ENCODE peak calls at places on chromosome 15, in nine cellular contexts. K is sigmoid colon, U is stomach, D is Panc1, H is HepG2, M is upper lobe of left lung, P is esophagus muscularis mucosa, Z is K562, T is transverse colon. F is an unnamed sample. For H3K4me1, the result is how much of the 10 kb centered on the place peaks cover.

GRCh38 chr15:39466428-39466827 is 114.5 kb upstream of the THBS1 start:
- DNase-seq in K (peak), U (peak), D (no peak), H (no peak), M (peak), P (peak), Z (peak), T (peak), F (peak)

GRCh38 chr15:57680021-57680420 is 26.5 kb upstream of the POLR2M start:
- DNase-seq in K (no peak), U (no peak), D (peak), H (no peak), M (no peak), P (no peak), Z (no peak), T (no peak), F (no peak)

GRCh38 chr15:72172796-72173195 is 24.8 kb downstream of the GRAMD2A start:
- DNase-seq in K (no peak), U (no peak), D (no peak), H (no peak), M (no peak), P (no peak), Z (no peak), T (no peak), F (no peak)

GRCh38 chr15:92820233-92821021 is 79.7 kb upstream of the CHD2 start:
- DNase-seq in K (peak), U (peak), D (no peak), H (peak), M (peak), P (peak), Z (peak), T (peak), F (peak)

GRCh38 chr15:100779331-100780207 is 100.1 kb upstream of the ALDH1A3 start:
- DNase-seq in K (peak), U (no peak), D (no peak), H (no peak), M (no peak), P (peak), Z (no peak), T (no peak), F (no peak)

GRCh38 chr15:67331676-67332075 is 77.1 kb downstream of the IQCH start:
- DNase-seq in K (no peak), U (no peak), D (no peak), H (no peak), M (no peak), P (no peak), Z (no peak), T (no peak), F (no peak)

GRCh38 chr15:96331942-96332853 is 1.7 kb downstream of the NR2F2 start:
- DNase-seq in K (peak), U (no peak), D (no peak), H (no peak), M (peak), P (no peak), Z (no peak), T (peak), F (peak)

GRCh38 chr15:71060983-71061382 is 54.3 kb upstream of the THSD4 start:
- DNase-seq in K (no peak), U (no peak), D (no peak), H (no peak), M (no peak), P (no peak), Z (no peak), T (no peak), F (no peak)

GRCh38 chr15:69117431-69117841 is 43.0 kb upstream of the GLCE start:
- DNase-seq in K (no peak), U (no peak), D (no peak), H (no peak), M (no peak), P (no peak), Z (peak), T (no peak), F (no peak)

GRCh38 chr15:35522061-35522460 is 23.9 kb downstream of the DPH6 start:
- DNase-seq in K (no peak), U (no peak), D (no peak), H (no peak), M (no peak), P (no peak), Z (no peak), T (no peak), F (no peak)

GRCh38 chr15:53716909-53717878 is 42.3 kb downstream of the WDR72 start:
- DNase-seq in K (no peak), U (no peak), D (no peak), H (peak), M (no peak), P (no peak), Z (no peak), T (no peak), F (no peak)

GRCh38 chr15:60720493-60721231 is 241.7 kb upstream of the ICE2 start:
- DNase-seq in K (no peak), U (no peak), D (no peak), H (no peak), M (no peak), P (no peak), Z (no peak), T (no peak), F (no peak)

GRCh38 chr15:69795601-69796000 is 302.1 kb downstream of the TLE3 start:
- DNase-seq in K (no peak), U (no peak), D (no peak), H (no peak), M (no peak), P (no peak), Z (no peak), T (no peak), F (no peak)

GRCh38 chr15:57364282-57365007 is 11.9 kb upstream of the CGNL1 start:
- DNase-seq in K (peak), U (no peak), D (no peak), H (peak), M (no peak), P (no peak), Z (no peak), T (no peak), F (no peak)

GRCh38 chr15:63296195-63296594 is 18.8 kb downstream of the APH1B start:
- DNase-seq in K (no peak), U (no peak), D (no peak), H (no peak), M (no peak), P (no peak), Z (no peak), T (no peak), F (no peak)

GRCh38 chr15:25727867-25728600 is 135.1 kb downstream of the ATP10A start:
- DNase-seq in K (peak), U (peak), D (no peak), H (no peak), M (no peak), P (peak), Z (no peak), T (no peak), F (peak)

GRCh38 chr15:80693682-80694623 is 1.2 kb upstream of the ABHD17C start:
- DNase-seq in K (no peak), U (peak), D (no peak), H (no peak), M (no peak), P (no peak), Z (no peak), T (no peak), F (no peak)

GRCh38 chr15:81740402-81740801 is 305.4 kb downstream of the MEX3B start:
- DNase-seq in K (no peak), U (no peak), D (no peak), H (no peak), M (no peak), P (no peak), Z (no peak), T (no peak), F (no peak)

GRCh38 chr15:55652909-55653495 is 64.9 kb upstream of the PYGO1 start:
- DNase-seq in K (no peak), U (no peak), D (no peak), H (no peak), M (no peak), P (no peak), Z (no peak), T (no peak), F (no peak)

GRCh38 chr15:78362716-78363426 is 22.7 kb downstream of the CRABP1 start:
- DNase-seq in K (no peak), U (no peak), D (no peak), H (no peak), M (no peak), P (no peak), Z (no peak), T (no peak), F (no peak)

GRCh38 chr15:78365931-78366330 is 25.8 kb downstream of the CRABP1 start:
- DNase-seq in K (no peak), U (peak), D (no peak), H (no peak), M (no peak), P (no peak), Z (no peak), T (peak), F (no peak)

GRCh38 chr15:78361956-78362506 is 21.9 kb downstream of the CRABP1 start:
- DNase-seq in K (no peak), U (no peak), D (no peak), H (no peak), M (no peak), P (no peak), Z (no peak), T (no peak), F (no peak)

GRCh38 chr15:78366342-78366741 is 26.2 kb downstream of the CRABP1 start:
- DNase-seq in K (no peak), U (no peak), D (no peak), H (no peak), M (no peak), P (no peak), Z (no peak), T (no peak), F (no peak)

DNA sequence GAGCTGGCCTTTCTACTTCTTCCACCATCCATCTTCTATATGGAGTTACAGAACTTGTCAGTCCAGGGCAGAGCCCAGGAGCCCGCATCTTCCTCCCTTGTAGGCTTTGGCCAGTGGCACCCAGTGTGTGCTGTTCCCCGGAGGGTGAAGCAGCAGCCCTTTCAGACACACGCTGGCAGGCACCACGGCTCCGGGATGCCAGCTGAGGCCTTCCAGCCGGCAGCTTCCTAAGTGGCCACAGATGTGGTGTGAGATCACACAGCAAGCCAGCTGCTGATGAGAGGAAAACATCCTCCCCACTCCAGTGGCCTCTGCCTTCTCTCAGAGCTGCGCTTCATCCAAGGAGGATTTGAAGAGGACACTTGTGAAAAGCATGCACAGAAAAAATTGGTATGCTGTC is 24.1 kb downstream of the CRABP1 start:
- DNase-seq in K (peak), U (no peak), D (no peak), H (no peak), M (peak), P (no peak), Z (no peak), T (no peak), F (no peak)
- H3K4me1 ChIP-seq in K (under half), U (under half), D (under half), H (under half), M (under half), P (under half), Z (under half), T (under half), F (under half)

GRCh38 chr15:65335278-65336055 is 31.0 kb downstream of the RNU5B-1 start:
- DNase-seq in K (no peak), U (no peak), D (no peak), H (no peak), M (no peak), P (no peak), Z (no peak), T (no peak), F (no peak)

GRCh38 chr15:65337436-65338070 is 33.1 kb downstream of the RNU5B-1 start:
- DNase-seq in K (no peak), U (no peak), D (no peak), H (no peak), M (no peak), P (no peak), Z (no peak), T (no peak), F (no peak)

GRCh38 chr15:65336369-65336766 is 31.9 kb downstream of the RNU5B-1 start:
- DNase-seq in K (no peak), U (no peak), D (no peak), H (no peak), M (no peak), P (no peak), Z (no peak), T (no peak), F (no peak)

GRCh38 chr15:65338366-65338765 is 33.9 kb downstream of the RNU5B-1 start:
- DNase-seq in K (no peak), U (no peak), D (no peak), H (no peak), M (no peak), P (no peak), Z (no peak), T (peak), F (no peak)

DNA sequence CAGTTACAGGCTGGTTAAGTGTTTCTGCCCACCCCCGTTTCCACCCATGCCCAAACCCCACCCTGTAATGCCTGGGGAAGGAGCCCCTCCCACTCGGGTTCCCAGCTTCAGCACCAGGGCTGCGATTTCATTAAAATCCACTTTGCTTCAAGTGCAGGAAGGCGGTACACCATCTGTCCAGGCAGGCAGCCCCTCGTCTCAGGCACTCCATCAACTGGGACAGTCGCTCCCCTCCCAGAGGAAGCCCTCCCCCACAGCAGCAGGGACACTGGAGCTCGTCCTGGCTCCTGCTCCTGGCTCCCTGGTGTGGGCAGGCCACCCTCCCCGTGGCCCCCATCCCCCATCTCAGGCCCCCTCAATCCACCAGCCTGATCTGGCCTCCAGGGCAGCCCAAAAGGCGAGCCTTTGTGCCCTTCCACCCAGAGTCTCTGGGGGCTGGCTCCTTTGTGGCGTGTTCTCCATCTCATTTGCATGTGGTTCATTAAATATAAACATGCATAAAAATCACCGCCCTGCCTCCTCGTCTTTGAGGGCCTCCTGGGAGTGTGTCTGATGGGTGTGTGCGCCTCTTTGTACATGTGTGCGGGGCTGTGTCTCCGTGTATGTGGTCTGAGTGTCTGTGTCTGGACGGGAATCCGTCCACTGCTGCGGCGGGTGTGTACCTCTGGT is 32.4 kb downstream of the RNU5B-1 start:
- DNase-seq in K (no peak), U (no peak), D (no peak), H (no peak), M (no peak), P (no peak), Z (no peak), T (no peak), F (no peak)
- TF ChIP-seq POLR2AphosphoS5 in K (no peak), U (no peak), D (no peak), H (no peak), M (no peak), P (no peak), Z (no peak), T (no peak), F (no peak)

DNA sequence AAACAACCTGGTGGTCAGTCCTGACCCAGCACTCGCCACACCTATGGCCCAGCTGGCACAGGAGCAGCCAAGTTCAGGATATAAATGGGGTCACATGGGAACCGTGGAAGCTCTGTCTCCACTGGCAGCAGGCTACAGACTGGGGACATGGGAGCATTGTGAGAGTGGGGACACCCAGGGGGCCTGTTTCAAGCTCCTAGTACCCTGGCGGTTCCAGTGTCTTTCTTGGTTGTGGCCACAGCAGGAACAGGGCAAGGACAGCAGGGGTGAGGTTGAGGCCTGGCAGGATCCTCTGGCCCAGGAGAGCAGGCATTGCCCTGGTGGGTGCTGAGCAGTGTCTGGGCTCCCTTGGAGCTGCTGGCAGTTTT is 1.9 kb downstream of the CSK start:
- DNase-seq in K (peak), U (no peak), D (no peak), H (no peak), M (no peak), P (no peak), Z (no peak), T (no peak), F (no peak)
- H3K4me3 ChIP-seq in K (peak), U (peak), D (peak), H (peak), M (peak), P (peak), Z (peak), T (peak), F (peak)

DNA sequence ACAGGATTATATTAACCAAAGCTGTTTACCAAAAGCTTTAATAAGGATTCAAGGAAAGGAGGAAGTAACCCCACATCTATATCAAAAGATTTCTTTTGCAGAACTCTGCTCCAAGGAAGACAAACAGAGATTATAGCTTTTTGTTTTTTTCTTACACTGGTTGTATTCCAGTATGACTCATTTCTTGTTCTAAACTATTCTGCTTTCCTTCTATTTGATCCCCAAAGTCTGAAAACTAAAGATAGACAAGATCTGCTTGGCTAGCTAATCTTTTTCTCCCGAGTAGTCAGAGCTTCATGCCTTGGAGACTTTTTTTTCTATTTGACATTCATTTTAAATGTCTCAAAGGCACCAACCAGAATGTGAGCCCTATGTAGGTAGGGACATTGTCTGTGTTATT is 36.8 kb upstream of the FRMD5 start:
- DNase-seq in K (no peak), U (no peak), D (no peak), H (no peak), M (no peak), P (no peak), Z (no peak), T (no peak), F (no peak)
- H3K4me1 ChIP-seq in K (under half), U (under half), D (under half), H (under half), M (under half), P (under half), Z (under half), T (under half), F (under half)